ENCODE peak calls at places on chromosome 4, in six cellular contexts. R, I, P, S, V and G are unnamed samples.
A peak's percentile ranks its signal among the peaks of the same experiment; 100 is the strongest.

GRCh38 chr4:144174401-144175067 is 34.0 kb upstream of the GYPA start:
- DNase-seq in R (no peak), S (peak; percentile 60), I (no peak), P (no peak), V (peak; percentile 33), G (no peak)

GRCh38 chr4:188955066-188955465 is 815.8 kb downstream of the TRIML1 start:
- DNase-seq in R (no peak), V (no peak), S (no peak), I (no peak), P (no peak), G (no peak)

GRCh38 chr4:70855464-70855863 is 15.8 kb upstream of the GRSF1 start:
- DNase-seq in V (no peak), P (no peak), R (no peak), I (no peak), S (no peak), G (no peak)

GRCh38 chr4:102308032-102308799 is 37.1 kb downstream of the SLC39A8 start:
- DNase-seq in R (no peak), P (no peak), S (no peak), V (no peak), I (no peak), G (no peak)

GRCh38 chr4:78689224-78689623 is 86.9 kb upstream of the BMP2K start:
- DNase-seq in V (no peak), I (no peak), S (no peak), R (no peak), P (no peak), G (no peak)

GRCh38 chr4:56850910-56851309 is 29.4 kb upstream of the SPINK2 start:
- DNase-seq in I (no peak), S (no peak), V (no peak), P (no peak), R (no peak), G (no peak)

GRCh38 chr4:15654556-15655222 is 468 bp downstream of the FBXL5 start:
- DNase-seq in R (peak; percentile 79), P (peak; percentile 76), V (no peak), I (peak; percentile 68), S (no peak), G (peak; percentile 37)

GRCh38 chr4:122798101-122798500 is 28.5 kb upstream of the FGF2 start:
- DNase-seq in V (no peak), P (no peak), I (no peak), S (peak; percentile 83), R (peak; percentile 72), G (no peak)

GRCh38 chr4:184355857-184356256 is 118.5 kb downstream of the IRF2 start:
- DNase-seq in S (no peak), P (no peak), R (no peak), I (no peak), V (no peak), G (no peak)

GRCh38 chr4:99847362-99847976 is 30.8 kb downstream of the DAPP1 start:
- DNase-seq in R (no peak), I (no peak), S (no peak), V (no peak), P (no peak), G (no peak)

GRCh38 chr4:99845179-99845578 is 28.6 kb downstream of the DAPP1 start:
- DNase-seq in I (no peak), P (no peak), S (no peak), R (no peak), V (no peak), G (no peak)

GRCh38 chr4:99845708-99846469 is 29.3 kb downstream of the DAPP1 start:
- DNase-seq in R (no peak), I (no peak), S (no peak), P (no peak), V (no peak), G (no peak)

GRCh38 chr4:99848576-99848975 is 31.9 kb downstream of the DAPP1 start:
- DNase-seq in I (no peak), S (no peak), P (no peak), V (no peak), R (no peak), G (no peak)

GRCh38 chr4:99846891-99847290 is 30.3 kb downstream of the DAPP1 start:
- DNase-seq in R (no peak), I (no peak), V (no peak), S (no peak), P (no peak), G (no peak)
- H3K4me3 ChIP-seq in R (no peak overlapping the region), I (no peak overlapping the region), V (no peak overlapping the region), S (no peak overlapping the region), P (no peak overlapping the region), G (no peak overlapping the region)

GRCh38 chr4:2745981-2746806 is 9.9 kb downstream of the TNIP2 start:
- DNase-seq in I (peak; percentile 63), V (no peak), S (no peak), P (peak; percentile 86), R (no peak), G (no peak)
- H3K4me3 ChIP-seq in I (no peak overlapping the region), V (no peak overlapping the region), S (no peak overlapping the region), P (no peak overlapping the region), R (no peak overlapping the region), G (no peak overlapping the region)

GRCh38 chr4:8534601-8535000 is 45.6 kb upstream of the GPR78 start:
- DNase-seq in I (no peak), P (no peak), S (no peak), R (no peak), V (no peak), G (no peak)
- H3K4me3 ChIP-seq in I (no peak overlapping the region), P (no peak overlapping the region), S (no peak overlapping the region), R (no peak overlapping the region), V (no peak overlapping the region), G (no peak overlapping the region)

GRCh38 chr4:186839122-186840037 is 115.7 kb upstream of the FAT1 start:
- DNase-seq in I (peak; percentile 58), S (peak; percentile 73), P (no peak), V (no peak), R (peak; percentile 69), G (no peak)
- H3K4me3 ChIP-seq in I (peak overlapping the region; percentile 28), S (no peak overlapping the region), P (no peak overlapping the region), V (no peak overlapping the region), R (peak overlapping the region; percentile 7), G (no peak overlapping the region)

GRCh38 chr4:48905363-48906015 is 1.1 kb downstream of the OCIAD2 start:
- DNase-seq in P (peak; percentile 67), V (no peak), R (no peak), S (no peak), I (no peak), G (no peak)
- H3K4me3 ChIP-seq in P (peak overlapping the region; percentile 84), V (peak overlapping the region; percentile 59), R (peak overlapping the region; percentile 59), S (peak overlapping the region; percentile 48), I (peak overlapping the region; percentile 65), G (peak overlapping the region; percentile 80)

GRCh38 chr4:99938243-99938753 is 8.1 kb downstream of the DNAJB14 start:
- DNase-seq in P (no peak), R (no peak), S (no peak), I (no peak), V (no peak), G (no peak)

GRCh38 chr4:99934891-99935290 is 11.5 kb downstream of the DNAJB14 start:
- DNase-seq in R (no peak), V (no peak), I (no peak), S (no peak), P (no peak), G (no peak)
- H3K4me3 ChIP-seq in R (no peak overlapping the region), V (no peak overlapping the region), I (no peak overlapping the region), S (no peak overlapping the region), P (no peak overlapping the region), G (no peak overlapping the region)